ENCODE peak calls at places on chromosome 5, in five cellular contexts. One of them, this sample, is unnamed.
A peak's percentile ranks its signal among the peaks of the same experiment; 100 is the strongest.

GRCh38 chr5:7592910-7593309 is 197.0 kb downstream of the ADCY2 start:
- DNase-seq in transverse colon: no peak
- DNase-seq in foreskin fibroblast: no peak
- DNase-seq in activated CD8-positive, alpha-beta memory T cell treated with anti-CD3 and anti-CD28 coated beads, Interleukin-2, amount 10 ng/mL, durations not matched to agents 7 days and 5 days: no peak
- DNase-seq in stimulated activated CD8-positive, alpha-beta memory T cell treated with anti-CD3 and anti-CD28 coated beads, Interleukin-2, amount 100 ng/mL, for 48 hours: no peak
- DNase-seq in this sample: peak; percentile 6

GRCh38 chr5:67773439-67773988 is 442.0 kb upstream of the PIK3R1 start:
- DNase-seq in transverse colon: peak; percentile 20
- DNase-seq in foreskin fibroblast: peak; percentile 28
- DNase-seq in activated CD8-positive, alpha-beta memory T cell treated with anti-CD3 and anti-CD28 coated beads, Interleukin-2, amount 10 ng/mL, durations not matched to agents 7 days and 5 days: no peak
- DNase-seq in stimulated activated CD8-positive, alpha-beta memory T cell treated with anti-CD3 and anti-CD28 coated beads, Interleukin-2, amount 100 ng/mL, for 48 hours: no peak
- DNase-seq in this sample: no peak

GRCh38 chr5:9523090-9523813 is 22.6 kb downstream of the SEMA5A start:
- DNase-seq in transverse colon: no peak
- DNase-seq in foreskin fibroblast: peak; percentile 43
- DNase-seq in activated CD8-positive, alpha-beta memory T cell treated with anti-CD3 and anti-CD28 coated beads, Interleukin-2, amount 10 ng/mL, durations not matched to agents 7 days and 5 days: no peak
- DNase-seq in stimulated activated CD8-positive, alpha-beta memory T cell treated with anti-CD3 and anti-CD28 coated beads, Interleukin-2, amount 100 ng/mL, for 48 hours: no peak
- DNase-seq in this sample: no peak

GRCh38 chr5:140835622-140836510 is 1.8 kb downstream of the PCDHA7 start:
- DNase-seq in transverse colon: no peak
- DNase-seq in foreskin fibroblast: no peak
- DNase-seq in activated CD8-positive, alpha-beta memory T cell treated with anti-CD3 and anti-CD28 coated beads, Interleukin-2, amount 10 ng/mL, durations not matched to agents 7 days and 5 days: no peak
- DNase-seq in stimulated activated CD8-positive, alpha-beta memory T cell treated with anti-CD3 and anti-CD28 coated beads, Interleukin-2, amount 100 ng/mL, for 48 hours: no peak
- DNase-seq in this sample: no peak

GRCh38 chr5:14035859-14036440 is 91.5 kb upstream of the DNAH5 start:
- DNase-seq in transverse colon: peak; percentile 12
- DNase-seq in foreskin fibroblast: peak; percentile 98
- DNase-seq in activated CD8-positive, alpha-beta memory T cell treated with anti-CD3 and anti-CD28 coated beads, Interleukin-2, amount 10 ng/mL, durations not matched to agents 7 days and 5 days: no peak
- DNase-seq in stimulated activated CD8-positive, alpha-beta memory T cell treated with anti-CD3 and anti-CD28 coated beads, Interleukin-2, amount 100 ng/mL, for 48 hours: no peak
- DNase-seq in this sample: no peak

GRCh38 chr5:42852826-42853225 is 41.1 kb upstream of the SELENOP start:
- DNase-seq in transverse colon: no peak
- DNase-seq in foreskin fibroblast: no peak
- DNase-seq in activated CD8-positive, alpha-beta memory T cell treated with anti-CD3 and anti-CD28 coated beads, Interleukin-2, amount 10 ng/mL, durations not matched to agents 7 days and 5 days: no peak
- DNase-seq in stimulated activated CD8-positive, alpha-beta memory T cell treated with anti-CD3 and anti-CD28 coated beads, Interleukin-2, amount 100 ng/mL, for 48 hours: no peak
- DNase-seq in this sample: no peak

GRCh38 chr5:149694007-149694406 is 36.1 kb upstream of the PPARGC1B start:
- DNase-seq in transverse colon: no peak
- DNase-seq in foreskin fibroblast: no peak
- DNase-seq in activated CD8-positive, alpha-beta memory T cell treated with anti-CD3 and anti-CD28 coated beads, Interleukin-2, amount 10 ng/mL, durations not matched to agents 7 days and 5 days: no peak
- DNase-seq in stimulated activated CD8-positive, alpha-beta memory T cell treated with anti-CD3 and anti-CD28 coated beads, Interleukin-2, amount 100 ng/mL, for 48 hours: no peak
- DNase-seq in this sample: no peak

GRCh38 chr5:105146867-105147266 is 1584.3 kb upstream of the NUDT12 start:
- DNase-seq in transverse colon: no peak
- DNase-seq in foreskin fibroblast: no peak
- DNase-seq in activated CD8-positive, alpha-beta memory T cell treated with anti-CD3 and anti-CD28 coated beads, Interleukin-2, amount 10 ng/mL, durations not matched to agents 7 days and 5 days: no peak
- DNase-seq in stimulated activated CD8-positive, alpha-beta memory T cell treated with anti-CD3 and anti-CD28 coated beads, Interleukin-2, amount 100 ng/mL, for 48 hours: no peak
- DNase-seq in this sample: no peak

GRCh38 chr5:179795049-179795862 is 1.5 kb downstream of the LTC4S start:
- DNase-seq in transverse colon: no peak
- DNase-seq in foreskin fibroblast: no peak
- DNase-seq in activated CD8-positive, alpha-beta memory T cell treated with anti-CD3 and anti-CD28 coated beads, Interleukin-2, amount 10 ng/mL, durations not matched to agents 7 days and 5 days: no peak
- DNase-seq in stimulated activated CD8-positive, alpha-beta memory T cell treated with anti-CD3 and anti-CD28 coated beads, Interleukin-2, amount 100 ng/mL, for 48 hours: no peak
- DNase-seq in this sample: peak; percentile 73

GRCh38 chr5:158590936-158591863 is 508.5 kb downstream of the EBF1 start:
- DNase-seq in transverse colon: no peak
- DNase-seq in foreskin fibroblast: peak; percentile 42
- DNase-seq in activated CD8-positive, alpha-beta memory T cell treated with anti-CD3 and anti-CD28 coated beads, Interleukin-2, amount 10 ng/mL, durations not matched to agents 7 days and 5 days: no peak
- DNase-seq in stimulated activated CD8-positive, alpha-beta memory T cell treated with anti-CD3 and anti-CD28 coated beads, Interleukin-2, amount 100 ng/mL, for 48 hours: no peak
- DNase-seq in this sample: peak; percentile 64

This sample was measured in SK-N-SH.